ENCODE peak calls at places on chromosome 19, in five cellular contexts. W, H, V, A and S are unnamed samples. For H3K79me1, the result is how much of the 10 kb centered on the place peaks cover.

GRCh38 chr19:45404557-45405434 is at the start of gene PPP1R13L:
- DNase-seq in W (no peak), V (peak), H (peak), A (peak), S (peak)

GRCh38 chr19:34459614-34460013 is 21.9 kb upstream of the WTIP start:
- DNase-seq in V (no peak), A (no peak), H (no peak), W (no peak), S (no peak)

GRCh38 chr19:18865973-18866799 is 29.8 kb downstream of the CERS1 start:
- DNase-seq in V (peak), H (peak), A (peak), W (peak), S (peak)

GRCh38 chr19:53422551-53422950 is 9.2 kb upstream of the ZNF761 start:
- DNase-seq in V (no peak), H (no peak), A (no peak), W (no peak), S (peak)

GRCh38 chr19:7337380-7338194 is 11.2 kb upstream of the ARHGEF18 start:
- DNase-seq in A (no peak), V (no peak), W (no peak), H (no peak), S (no peak)

GRCh38 chr19:41302624-41303351 is 7.2 kb upstream of the CCDC97 start:
- DNase-seq in W (no peak), V (no peak), H (no peak), A (no peak), S (no peak)

GRCh38 chr19:45152504-45153338 is 8.1 kb downstream of the NKPD1 start:
- DNase-seq in V (peak), A (peak), W (no peak), H (peak), S (peak)

GRCh38 chr19:28456264-28456663 is 756.7 kb downstream of the UQCRFS1 start:
- DNase-seq in A (no peak), V (no peak), H (no peak), W (no peak), S (no peak)

GRCh38 chr19:13260883-13261653 is 110.9 kb downstream of the IER2 start:
- DNase-seq in W (no peak), A (peak), V (no peak), H (no peak), S (peak)

GRCh38 chr19:41997121-41997850 is 3.3 kb upstream of the ATP1A3 start:
- DNase-seq in H (peak), A (peak), V (peak), W (peak), S (peak)

GRCh38 chr19:35117017-35117570 is 1.5 kb downstream of the FXYD3 start:
- DNase-seq in W (no peak), V (no peak), H (no peak), A (no peak), S (no peak)

GRCh38 chr19:29569038-29569911 is 36.8 kb upstream of the POP4 start:
- DNase-seq in H (no peak), W (no peak), A (no peak), V (no peak), S (no peak)

GRCh38 chr19:31705656-31706055 is 356.4 kb upstream of the TSHZ3 start:
- DNase-seq in W (no peak), V (no peak), H (no peak), A (no peak), S (no peak)

GRCh38 chr19:1161716-1162115 is 12.4 kb downstream of the SBNO2 start:
- DNase-seq in A (peak), W (no peak), H (no peak), V (no peak), S (no peak)

GRCh38 chr19:6694147-6694815 is 24.3 kb upstream of the TNFSF14 start:
- DNase-seq in V (no peak), H (no peak), A (no peak), W (no peak), S (peak)

GRCh38 chr19:18588611-18589379 is at the start of gene REX1BD:
- DNase-seq in H (peak), A (peak), W (peak), V (peak), S (peak)

GRCh38 chr19:45526143-45526542 is 18.9 kb downstream of the VASP start:
- DNase-seq in V (peak), A (peak), H (peak), W (peak), S (peak)

GRCh38 chr19:19259741-19260140 is 13.4 kb downstream of the TM6SF2 start:
- DNase-seq in V (peak), A (peak), W (no peak), H (peak), S (peak)

GRCh38 chr19:13208964-13209796 is 59.0 kb downstream of the IER2 start:
- DNase-seq in V (peak), H (peak), A (no peak), W (no peak), S (no peak)

GRCh38 chr19:16325161-16325527 is 518 bp downstream of the KLF2 start:
- DNase-seq in A (no peak), V (peak), W (peak), H (peak), S (peak)

GRCh38 chr19:53881482-53882390 is at the start of gene PRKCG:
- DNase-seq in H (peak), W (peak), V (peak), A (no peak), S (peak)

GRCh38 chr19:58033741-58034475 is at the start of gene ZSCAN1:
- DNase-seq in A (peak), V (peak), H (peak), W (peak), S (peak)

DNA sequence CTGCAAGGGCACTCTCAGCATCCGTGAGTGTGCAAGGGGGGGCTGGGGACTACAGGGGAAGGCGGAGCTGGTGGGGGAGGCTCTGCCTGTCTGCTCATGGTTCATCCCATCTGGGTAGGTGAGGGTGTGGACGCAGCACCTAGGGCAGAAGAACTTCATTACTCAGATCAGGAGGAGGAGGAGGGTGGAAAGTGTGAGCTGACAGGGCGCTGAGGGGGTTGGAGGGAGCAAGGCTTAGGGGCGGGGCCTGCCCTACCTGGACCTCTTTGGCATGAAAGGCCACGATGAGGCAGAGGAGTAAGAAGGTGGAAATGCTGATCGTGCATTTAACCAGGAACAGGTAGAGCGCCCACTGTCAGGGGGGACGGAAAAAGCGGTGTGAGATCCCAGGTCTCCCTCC is 4.5 kb downstream of the KCNN4 start:
- DNase-seq in H (no peak), A (no peak), W (no peak), V (no peak), S (no peak)
- H3K79me1 ChIP-seq in H (under half), A (under half), W (under half), V (under half), S (under half)

DNA sequence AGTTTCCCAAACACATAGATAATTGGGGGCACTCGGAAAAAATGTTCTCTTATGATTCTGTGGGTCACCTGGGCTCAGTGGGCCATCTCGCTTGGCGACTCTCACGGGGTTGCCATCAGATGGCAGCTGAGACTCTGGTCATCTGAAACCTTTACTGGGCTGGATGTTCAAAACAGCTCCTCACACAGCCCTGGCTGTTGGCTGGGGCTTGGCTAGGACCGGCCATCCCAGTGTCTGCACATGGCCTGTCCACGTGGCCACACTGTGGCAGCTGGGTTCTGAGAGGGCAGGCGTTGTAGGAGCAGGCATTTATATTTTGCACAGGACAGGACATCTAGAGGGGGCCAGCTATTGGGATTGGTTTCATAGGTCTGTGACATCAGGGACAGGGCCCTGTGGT is 15.5 kb downstream of the MED25 start:
- DNase-seq in V (no peak), H (no peak), W (no peak), A (no peak), S (no peak)
- H3K79me1 ChIP-seq in V (under half), H (under half), W (under half), A (under half), S (under half)

DNA sequence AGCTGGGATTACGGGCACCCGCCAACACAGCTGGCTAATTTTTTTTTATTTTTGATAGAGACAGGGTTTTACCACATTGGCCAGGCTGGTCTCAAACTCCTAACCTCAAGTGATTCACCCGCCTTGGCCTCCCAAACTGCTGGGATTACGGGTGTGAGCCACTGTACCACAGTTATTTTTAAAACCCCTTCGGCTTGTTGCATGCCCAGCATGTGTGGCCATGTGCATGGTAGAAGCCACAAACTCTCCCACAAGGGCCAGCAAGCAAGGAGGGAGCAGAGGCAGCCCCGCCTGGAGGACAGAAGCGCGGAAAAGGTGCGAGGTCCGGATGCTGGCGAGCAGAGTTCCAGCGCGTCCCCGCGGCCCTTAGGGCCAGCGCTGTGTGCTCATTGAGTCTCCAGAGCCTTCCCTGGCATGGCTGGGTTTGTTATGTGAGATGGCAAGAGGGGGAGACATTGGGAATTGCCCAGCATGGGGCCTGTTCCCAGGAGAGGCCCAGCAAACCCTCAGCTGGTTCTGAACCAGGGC is 12.9 kb downstream of the THOP1 start:
- DNase-seq in A (no peak), H (no peak), W (no peak), V (no peak), S (no peak)
- H3K79me1 ChIP-seq in A (under half), H (under half), W (under half), V (under half), S (under half)

GRCh38 chr19:5463959-5464358 is 8.7 kb downstream of the ZNRF4 start:
- DNase-seq in W (no peak), H (no peak), A (no peak), V (no peak), S (no peak)

GRCh38 chr19:5472303-5472702 is 17.1 kb downstream of the ZNRF4 start:
- DNase-seq in H (no peak), W (no peak), A (no peak), V (no peak), S (no peak)

GRCh38 chr19:5466072-5466471 is 10.9 kb downstream of the ZNRF4 start:
- DNase-seq in V (no peak), A (no peak), W (no peak), H (no peak), S (no peak)

GRCh38 chr19:5470264-5470671 is 15.1 kb downstream of the ZNRF4 start:
- DNase-seq in W (no peak), V (no peak), H (no peak), A (no peak), S (no peak)

GRCh38 chr19:5466814-5467291 is 11.6 kb downstream of the ZNRF4 start:
- DNase-seq in V (no peak), H (no peak), W (no peak), A (no peak), S (no peak)
- H3K79me1 ChIP-seq in V (under half), H (under half), W (under half), A (under half), S (under half)

GRCh38 chr19:15240539-15240938 is 8.3 kb upstream of the EPHX3 start:
- DNase-seq in W (no peak), H (no peak), V (no peak), A (no peak), S (no peak)
- H3K79me1 ChIP-seq in W (under half), H (under half), V (under half), A (half or more), S (under half)

GRCh38 chr19:2540251-2540645 is 64.3 kb downstream of the GADD45B start:
- DNase-seq in H (no peak), V (no peak), W (no peak), A (no peak), S (no peak)
- H3K79me1 ChIP-seq in H (under half), V (under half), W (under half), A (under half), S (under half)

GRCh38 chr19:39444598-39445257 is 654 bp upstream of the SUPT5H start:
- DNase-seq in A (no peak), W (no peak), H (no peak), V (no peak), S (peak)
- H3K79me1 ChIP-seq in A (under half), W (under half), H (under half), V (under half), S (under half)

DNA sequence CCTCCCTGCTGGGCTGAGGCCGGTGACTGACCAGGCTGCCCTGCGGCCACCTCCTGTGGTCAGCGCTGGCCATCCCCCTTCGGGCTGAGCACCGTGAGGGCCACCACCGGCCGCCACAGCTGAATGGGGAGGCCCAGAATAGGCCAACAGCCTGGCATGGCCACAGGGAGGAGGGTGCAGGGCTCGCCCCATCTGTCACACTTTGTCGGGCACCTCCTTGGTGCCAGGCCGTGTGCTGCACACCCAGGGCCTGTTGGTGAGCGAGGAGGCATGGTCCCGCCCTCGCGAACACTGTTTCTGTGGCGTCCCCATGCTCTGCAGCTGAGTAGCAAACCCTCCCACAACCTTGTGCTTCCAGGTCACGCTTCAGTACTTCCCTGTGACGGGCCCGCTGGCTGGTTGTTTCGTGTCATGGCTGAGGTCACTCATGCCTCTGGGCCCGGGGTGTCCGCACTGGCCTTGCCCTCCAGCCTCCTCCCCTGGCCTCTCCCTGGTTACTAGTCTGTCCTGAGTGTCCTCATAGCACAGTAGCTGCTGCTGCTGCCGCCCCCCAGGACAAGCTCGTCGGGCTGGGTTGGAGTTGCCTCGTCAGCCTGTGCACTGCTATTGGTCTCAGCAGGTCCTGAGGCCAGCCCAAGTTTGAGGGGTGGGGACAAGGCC is 15.2 kb downstream of the EPN1 start:
- DNase-seq in A (no peak), W (no peak), H (no peak), V (no peak), S (no peak)
- H3K79me1 ChIP-seq in A (under half), W (under half), H (under half), V (under half), S (under half)